ENCODE peak calls at places on chromosome 19, in six cellular contexts. One of them, this sample, is unnamed.
A peak's percentile ranks its signal among the peaks of the same experiment; 100 is the strongest.

GRCh38 chr19:16342002-16342715 is 17.5 kb downstream of the KLF2 start:
- DNase-seq in hepatocyte: peak; percentile 38
- DNase-seq in adrenal gland: no peak
- DNase-seq in breast epithelium: no peak
- DNase-seq in IMR-90: no peak
- DNase-seq in GM12878: peak; percentile 76
- DNase-seq in this sample: no peak

GRCh38 chr19:11168568-11168967 is 13.0 kb upstream of the SPC24 start:
- DNase-seq in breast epithelium: no peak
- DNase-seq in GM12878: no peak
- DNase-seq in IMR-90: peak; percentile 97
- DNase-seq in adrenal gland: no peak
- DNase-seq in hepatocyte: no peak
- DNase-seq in this sample: no peak

GRCh38 chr19:42033413-42033812 is 36.6 kb downstream of the GRIK5 start:
- DNase-seq in breast epithelium: no peak
- DNase-seq in adrenal gland: no peak
- DNase-seq in IMR-90: no peak
- DNase-seq in GM12878: no peak
- DNase-seq in hepatocyte: no peak
- DNase-seq in this sample: no peak

GRCh38 chr19:10259162-10259905 is 7.3 kb downstream of the MRPL4 start:
- DNase-seq in hepatocyte: peak; percentile 95
- DNase-seq in adrenal gland: peak; percentile 86
- DNase-seq in IMR-90: peak; percentile 85
- DNase-seq in GM12878: no peak
- DNase-seq in breast epithelium: peak; percentile 91
- DNase-seq in this sample: peak; percentile 96

GRCh38 chr19:18170714-18171255 is 2.8 kb upstream of the IFI30 start:
- DNase-seq in breast epithelium: no peak
- DNase-seq in IMR-90: no peak
- DNase-seq in hepatocyte: no peak
- DNase-seq in GM12878: peak; percentile 90
- DNase-seq in adrenal gland: peak; percentile 70
- DNase-seq in this sample: no peak

GRCh38 chr19:8355631-8356402 is 8.1 kb upstream of the ANGPTL4 start:
- DNase-seq in breast epithelium: peak; percentile 41
- DNase-seq in hepatocyte: peak; percentile 53
- DNase-seq in IMR-90: peak; percentile 98
- DNase-seq in adrenal gland: peak; percentile 78
- DNase-seq in GM12878: no peak
- DNase-seq in this sample: no peak

GRCh38 chr19:48059331-48059730 is 15.5 kb upstream of the CABP5 start:
- DNase-seq in GM12878: no peak
- DNase-seq in adrenal gland: no peak
- DNase-seq in IMR-90: no peak
- DNase-seq in breast epithelium: no peak
- DNase-seq in hepatocyte: no peak
- DNase-seq in this sample: no peak

GRCh38 chr19:54248016-54248601 is 5.5 kb upstream of the LILRA6 start:
- DNase-seq in breast epithelium: peak; percentile 18
- DNase-seq in IMR-90: peak; percentile 26
- DNase-seq in hepatocyte: no peak
- DNase-seq in GM12878: no peak
- DNase-seq in adrenal gland: no peak
- DNase-seq in this sample: no peak

GRCh38 chr19:43781630-43782310 is 997 bp upstream of the KCNN4 start:
- DNase-seq in adrenal gland: no peak
- DNase-seq in hepatocyte: no peak
- DNase-seq in breast epithelium: no peak
- DNase-seq in GM12878: no peak
- DNase-seq in IMR-90: no peak
- DNase-seq in this sample: no peak

GRCh38 chr19:43780706-43781525 is at the start of gene KCNN4:
- DNase-seq in breast epithelium: no peak
- DNase-seq in IMR-90: peak; percentile 67
- DNase-seq in GM12878: no peak
- DNase-seq in hepatocyte: peak; percentile 58
- DNase-seq in adrenal gland: no peak
- DNase-seq in this sample: no peak

GRCh38 chr19:43779147-43779819 is 1.5 kb downstream of the KCNN4 start:
- DNase-seq in hepatocyte: peak; percentile 3
- DNase-seq in breast epithelium: peak; percentile 68
- DNase-seq in IMR-90: no peak
- DNase-seq in adrenal gland: no peak
- DNase-seq in GM12878: no peak
- DNase-seq in this sample: no peak

GRCh38 chr19:43778651-43779050 is 2.1 kb downstream of the KCNN4 start:
- DNase-seq in hepatocyte: no peak
- DNase-seq in IMR-90: no peak
- DNase-seq in breast epithelium: no peak
- DNase-seq in GM12878: no peak
- DNase-seq in adrenal gland: no peak
- DNase-seq in this sample: no peak

GRCh38 chr19:43779820-43780219 is 953 bp downstream of the KCNN4 start:
- DNase-seq in IMR-90: no peak
- DNase-seq in GM12878: no peak
- DNase-seq in hepatocyte: peak; percentile 14
- DNase-seq in adrenal gland: no peak
- DNase-seq in breast epithelium: no peak
- DNase-seq in this sample: no peak
- H3K4me1 ChIP-seq in IMR-90: peaks cover 9% of the 10 kb centered on the region
- H3K4me1 ChIP-seq in GM12878: peaks cover 69% of the 10 kb centered on the region
- H3K4me1 ChIP-seq in hepatocyte: peaks cover 5% of the 10 kb centered on the region
- H3K4me1 ChIP-seq in adrenal gland: peaks cover 4% of the 10 kb centered on the region
- H3K4me1 ChIP-seq in breast epithelium: peaks cover 5% of the 10 kb centered on the region
- H3K4me1 ChIP-seq in this sample: no peaks in the 10 kb centered on the region

GRCh38 chr19:680287-681028 is 4.3 kb downstream of the FSTL3 start:
- DNase-seq in hepatocyte: peak; percentile 99
- DNase-seq in GM12878: peak; percentile 93
- DNase-seq in breast epithelium: peak; percentile 100
- DNase-seq in IMR-90: peak; percentile 98
- DNase-seq in adrenal gland: peak; percentile 100
- DNase-seq in this sample: peak; percentile 100
- TF ChIP-seq CTCF in hepatocyte: peak; percentile 44
- TF ChIP-seq CTCF in GM12878: peak; percentile 45
- TF ChIP-seq CTCF in breast epithelium: peak; percentile 51
- TF ChIP-seq CTCF in IMR-90: peak; percentile 63
- TF ChIP-seq CTCF in adrenal gland: peak; percentile 67
- TF ChIP-seq CTCF in this sample: peak; percentile 28

GRCh38 chr19:2250765-2251576 is 1.8 kb downstream of the AMH start:
- DNase-seq in adrenal gland: no peak
- DNase-seq in breast epithelium: no peak
- DNase-seq in IMR-90: no peak
- DNase-seq in hepatocyte: no peak
- DNase-seq in GM12878: no peak
- DNase-seq in this sample: peak; percentile 14
- H3K4me1 ChIP-seq in adrenal gland: no peaks in the 10 kb centered on the region
- H3K4me1 ChIP-seq in breast epithelium: peaks cover 13% of the 10 kb centered on the region
- H3K4me1 ChIP-seq in IMR-90: peaks cover 4% of the 10 kb centered on the region
- H3K4me1 ChIP-seq in hepatocyte: peaks cover 13% of the 10 kb centered on the region
- H3K4me1 ChIP-seq in GM12878: no peaks in the 10 kb centered on the region
- H3K4me1 ChIP-seq in this sample: no peaks in the 10 kb centered on the region

DNA sequence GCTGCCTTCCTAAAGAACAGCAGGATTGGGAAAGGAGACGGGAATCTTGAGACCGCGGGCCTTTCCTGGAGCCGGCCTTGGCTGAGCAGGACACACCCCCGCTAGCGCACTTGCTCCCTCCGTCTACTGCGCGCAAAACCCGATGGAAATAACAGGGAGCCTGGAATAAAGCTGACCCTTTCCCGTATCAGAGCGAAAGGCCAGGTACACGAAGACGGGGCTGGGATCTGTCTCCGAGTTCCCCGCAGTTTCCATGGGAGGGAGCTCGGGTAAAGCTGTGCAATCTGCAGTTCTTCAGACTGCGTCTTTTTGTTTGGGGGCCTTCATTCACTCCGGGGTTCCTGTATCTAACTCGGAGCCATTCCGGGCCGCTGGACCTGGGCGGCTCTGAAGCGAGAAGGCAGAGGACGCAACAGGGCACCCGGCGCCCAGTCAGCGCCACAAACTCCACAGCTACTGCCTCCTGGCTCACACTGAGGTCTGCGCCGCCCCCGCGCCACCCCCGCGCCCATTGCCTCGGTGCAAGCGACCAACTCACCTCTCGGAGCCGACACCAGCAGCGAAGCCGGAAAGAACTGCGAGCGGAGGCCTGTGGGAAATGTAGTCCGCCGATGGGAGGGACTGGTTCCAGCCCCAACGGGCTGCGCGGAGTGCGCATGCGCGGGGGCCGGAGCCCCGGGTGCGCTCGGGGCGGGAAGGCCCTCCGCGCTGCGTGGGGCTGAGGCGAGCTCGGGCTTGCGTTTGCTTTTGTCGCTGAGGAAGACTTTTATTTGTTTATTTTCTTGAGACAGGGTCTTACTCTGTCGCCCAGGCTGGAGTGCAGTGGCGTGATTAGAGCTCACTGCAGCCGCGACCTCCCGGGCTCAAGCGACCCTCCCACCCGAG is at the start of gene ZFP14:
- DNase-seq in IMR-90: peak; percentile 91
- DNase-seq in GM12878: peak; percentile 70
- DNase-seq in breast epithelium: peak; percentile 87
- DNase-seq in adrenal gland: peak; percentile 96
- DNase-seq in hepatocyte: peak; percentile 96
- DNase-seq in this sample: peak; percentile 94
- TF ChIP-seq CTCF in IMR-90: peak; percentile 24
- TF ChIP-seq CTCF in GM12878: peak; percentile 49
- TF ChIP-seq CTCF in breast epithelium: peak; percentile 14
- TF ChIP-seq CTCF in adrenal gland: no peak
- TF ChIP-seq CTCF in hepatocyte: peak; percentile 35
- TF ChIP-seq CTCF in this sample: peak; percentile 35

GRCh38 chr19:4866595-4867424 is 657 bp downstream of the PLIN3 start:
- DNase-seq in breast epithelium: peak; percentile 47
- DNase-seq in adrenal gland: peak; percentile 70
- DNase-seq in hepatocyte: peak; percentile 76
- DNase-seq in GM12878: no peak
- DNase-seq in IMR-90: peak; percentile 28
- DNase-seq in this sample: no peak

GRCh38 chr19:4867534-4868285 is at the start of gene PLIN3:
- DNase-seq in adrenal gland: peak; percentile 99
- DNase-seq in IMR-90: peak; percentile 93
- DNase-seq in GM12878: peak; percentile 65
- DNase-seq in breast epithelium: peak; percentile 97
- DNase-seq in hepatocyte: peak; percentile 98
- DNase-seq in this sample: peak; percentile 94

GRCh38 chr19:4868286-4868834 is 893 bp upstream of the PLIN3 start:
- DNase-seq in adrenal gland: no peak
- DNase-seq in hepatocyte: no peak
- DNase-seq in breast epithelium: no peak
- DNase-seq in IMR-90: no peak
- DNase-seq in GM12878: no peak
- DNase-seq in this sample: no peak

GRCh38 chr19:4871711-4872110 is 4.2 kb upstream of the PLIN3 start:
- DNase-seq in breast epithelium: no peak
- DNase-seq in adrenal gland: no peak
- DNase-seq in GM12878: no peak
- DNase-seq in IMR-90: no peak
- DNase-seq in hepatocyte: no peak
- DNase-seq in this sample: no peak

GRCh38 chr19:4870025-4870700 is 2.7 kb upstream of the PLIN3 start:
- DNase-seq in breast epithelium: no peak
- DNase-seq in adrenal gland: peak; percentile 91
- DNase-seq in hepatocyte: peak; percentile 87
- DNase-seq in GM12878: no peak
- DNase-seq in IMR-90: peak; percentile 92
- DNase-seq in this sample: peak; percentile 50
- H3K4me1 ChIP-seq in breast epithelium: no peaks in the 10 kb centered on the region
- H3K4me1 ChIP-seq in adrenal gland: peaks cover 9% of the 10 kb centered on the region
- H3K4me1 ChIP-seq in hepatocyte: peaks cover 10% of the 10 kb centered on the region
- H3K4me1 ChIP-seq in GM12878: no peaks in the 10 kb centered on the region
- H3K4me1 ChIP-seq in IMR-90: no peaks in the 10 kb centered on the region
- H3K4me1 ChIP-seq in this sample: no peaks in the 10 kb centered on the region